ENCODE peak calls at places on chromosomes 7 and 10, in four cellular contexts. T is neural progenitor cell, Z is HCT116, D is HFF-Myc. X is an unnamed sample.

GRCh38 chr7:47453093-47454056 is 128.5 kb downstream of the TNS3 start:
- DNase-seq in D (peak; percentile 76), Z (no peak), T (no peak), X (no peak)

GRCh38 chr7:100677308-100678095 is 4.0 kb downstream of the GNB2 start:
- DNase-seq in Z (no peak), T (no peak), D (no peak), X (no peak)

GRCh38 chr7:46291064-46291463 is 370.0 kb upstream of the IGFBP3 start:
- DNase-seq in D (no peak), Z (no peak), T (no peak), X (peak; percentile 15)

GRCh38 chr7:116236020-116236630 is 25.8 kb downstream of the TES start:
- DNase-seq in Z (no peak), T (peak; percentile 56), D (no peak), X (peak; percentile 22)

GRCh38 chr10:43210556-43210955 is 56.3 kb downstream of the RASGEF1A start:
- DNase-seq in D (no peak), T (no peak), Z (no peak), X (no peak)

GRCh38 chr7:98831641-98832221 is 38.1 kb downstream of the TMEM130 start:
- DNase-seq in T (peak; percentile 55), Z (no peak), D (no peak), X (peak; percentile 30)

GRCh38 chr10:54985732-54986131 is 184.7 kb upstream of the PCDH15 start:
- DNase-seq in Z (no peak), T (peak; percentile 49), D (no peak), X (no peak)

GRCh38 chr10:51900180-51900579 is 200.8 kb upstream of the CSTF2T start:
- DNase-seq in T (no peak), D (no peak), Z (no peak), X (no peak)

GRCh38 chr7:30800785-30801252 is 29.6 kb downstream of the MINDY4 start:
- DNase-seq in T (peak; percentile 79), Z (peak; percentile 29), D (no peak), X (peak; percentile 49)

GRCh38 chr7:130490888-130491771 is 755 bp upstream of the MEST start:
- DNase-seq in T (peak; percentile 77), D (no peak), Z (no peak), X (peak; percentile 63)
- TF ChIP-seq CTCF in T (peak; percentile 70), D (peak; percentile 65), Z (no peak), X (peak; percentile 53)

GRCh38 chr7:68623030-68623429 is 975.2 kb upstream of the AUTS2 start:
- DNase-seq in Z (no peak), D (no peak), T (no peak), X (no peak)
- TF ChIP-seq CTCF in Z (no peak), D (no peak), T (no peak), X (no peak)

GRCh38 chr7:33807779-33808482 is 97.4 kb upstream of the BMPER start:
- DNase-seq in T (peak; percentile 25), D (peak; percentile 67), Z (peak; percentile 10), X (peak; percentile 30)
- TF ChIP-seq CTCF in T (peak; percentile 50), D (peak; percentile 59), Z (peak; percentile 76), X (peak; percentile 14)

DNA sequence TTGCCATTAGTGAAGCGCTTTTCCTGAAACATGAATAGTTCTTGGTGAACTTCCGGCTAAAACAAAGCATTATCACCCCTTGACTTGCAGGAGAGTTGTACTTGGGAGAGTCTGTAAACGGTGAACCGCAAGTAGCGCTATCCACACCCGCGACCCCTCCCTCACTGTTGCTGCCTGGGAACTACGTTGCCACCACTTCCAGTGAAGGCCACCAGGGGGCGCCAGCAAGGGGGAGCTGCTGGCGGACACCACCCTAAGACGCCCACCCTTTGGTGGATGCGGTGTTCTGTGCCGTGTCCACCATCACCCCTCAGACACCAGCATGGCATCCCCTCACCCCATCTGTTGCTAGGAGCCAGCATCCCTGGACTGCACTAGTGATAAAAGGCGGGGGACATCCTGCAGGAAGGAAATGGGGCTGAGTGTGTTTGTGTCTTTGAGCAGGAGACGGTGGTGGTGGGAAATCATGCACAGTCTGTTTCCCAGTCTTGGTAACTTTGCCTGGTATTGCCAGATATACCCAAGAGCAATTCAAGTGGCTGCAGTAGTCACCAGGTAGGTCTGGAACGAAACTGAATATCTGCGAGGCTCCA is 298.2 kb downstream of the FRMD4A start:
- DNase-seq in Z (peak; percentile 2), D (no peak), T (peak; percentile 74), X (peak; percentile 68)
- TF ChIP-seq CTCF in Z (peak; percentile 31), D (peak; percentile 80), T (peak; percentile 94), X (peak; percentile 76)

DNA sequence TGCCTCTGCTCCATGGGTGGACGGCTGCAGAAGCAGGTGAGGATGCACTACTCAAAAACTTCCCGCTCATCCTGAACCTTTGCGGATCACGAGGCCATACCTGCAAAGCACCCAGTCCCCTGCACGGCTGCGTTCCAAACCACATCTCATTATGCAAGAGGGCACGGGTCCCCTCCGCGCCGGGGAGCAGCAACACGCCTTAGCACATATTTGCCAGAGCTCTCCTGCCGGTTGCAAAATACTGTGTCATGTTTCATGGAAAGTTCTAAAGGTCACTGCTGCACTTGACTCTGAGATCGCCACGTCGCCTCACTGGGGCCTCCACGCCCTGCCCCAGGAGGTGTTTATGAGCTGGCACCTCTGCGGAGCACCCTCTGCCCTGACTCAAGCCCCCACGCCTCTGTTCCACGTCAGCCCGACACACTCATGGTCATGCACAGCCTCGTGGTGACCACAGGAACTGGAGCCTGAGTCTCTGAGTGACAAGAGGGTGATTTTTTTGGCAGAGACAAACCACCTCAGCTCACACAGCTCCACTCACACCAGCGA is 131.8 kb downstream of the PRKAG2 start:
- DNase-seq in T (no peak), D (no peak), Z (peak; percentile 64), X (no peak)
- TF ChIP-seq CTCF in T (no peak), D (peak; percentile 19), Z (peak; percentile 48), X (no peak)

DNA sequence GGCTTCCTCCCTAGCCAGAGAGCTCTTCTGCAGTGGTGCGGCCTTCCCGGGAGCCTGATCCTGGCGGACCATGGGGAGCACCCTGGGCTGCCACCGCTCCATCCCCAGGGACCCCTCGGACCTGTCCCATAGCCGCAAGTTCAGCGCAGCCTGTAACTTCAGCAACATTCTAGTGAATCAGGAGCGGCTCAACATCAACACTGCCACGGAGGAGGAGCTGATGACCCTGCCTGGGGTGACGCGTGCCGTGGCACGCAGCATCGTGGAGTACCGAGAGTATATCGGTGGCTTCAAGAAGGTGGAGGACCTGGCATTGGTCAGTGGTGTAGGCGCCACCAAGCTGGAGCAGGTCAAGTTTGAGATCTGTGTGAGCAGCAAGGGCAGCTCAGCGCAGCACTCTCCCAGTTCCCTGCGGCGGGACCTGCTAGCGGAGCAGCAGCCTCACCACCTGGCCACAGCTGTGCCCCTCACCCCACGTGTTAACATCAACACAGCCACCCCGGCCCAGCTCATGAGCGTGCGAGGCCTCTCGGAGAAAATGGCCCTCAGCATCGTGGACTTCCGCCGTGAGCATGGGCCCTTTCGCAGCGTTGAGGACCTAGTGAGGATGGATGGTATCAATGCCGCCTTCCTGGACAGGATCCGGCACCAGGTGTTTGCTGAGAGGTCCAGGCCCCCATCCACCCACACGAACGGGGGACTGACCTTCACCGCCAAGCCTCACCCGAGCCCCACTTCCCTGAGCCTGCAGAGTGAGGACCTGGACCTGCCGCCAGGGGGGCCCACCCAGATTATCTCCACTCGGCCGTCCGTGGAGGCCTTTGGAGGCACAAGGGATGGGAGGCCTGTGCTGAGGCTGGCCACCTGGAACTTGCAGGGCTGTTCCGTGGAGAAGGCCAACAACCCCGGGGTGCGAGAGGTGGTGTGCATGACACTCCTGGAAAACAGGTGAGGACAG is 1.5 kb downstream of the EEPD1 start:
- DNase-seq in T (no peak), Z (no peak), D (no peak), X (no peak)
- TF ChIP-seq CTCF in T (no peak), Z (no peak), D (peak; percentile 8), X (no peak)

DNA sequence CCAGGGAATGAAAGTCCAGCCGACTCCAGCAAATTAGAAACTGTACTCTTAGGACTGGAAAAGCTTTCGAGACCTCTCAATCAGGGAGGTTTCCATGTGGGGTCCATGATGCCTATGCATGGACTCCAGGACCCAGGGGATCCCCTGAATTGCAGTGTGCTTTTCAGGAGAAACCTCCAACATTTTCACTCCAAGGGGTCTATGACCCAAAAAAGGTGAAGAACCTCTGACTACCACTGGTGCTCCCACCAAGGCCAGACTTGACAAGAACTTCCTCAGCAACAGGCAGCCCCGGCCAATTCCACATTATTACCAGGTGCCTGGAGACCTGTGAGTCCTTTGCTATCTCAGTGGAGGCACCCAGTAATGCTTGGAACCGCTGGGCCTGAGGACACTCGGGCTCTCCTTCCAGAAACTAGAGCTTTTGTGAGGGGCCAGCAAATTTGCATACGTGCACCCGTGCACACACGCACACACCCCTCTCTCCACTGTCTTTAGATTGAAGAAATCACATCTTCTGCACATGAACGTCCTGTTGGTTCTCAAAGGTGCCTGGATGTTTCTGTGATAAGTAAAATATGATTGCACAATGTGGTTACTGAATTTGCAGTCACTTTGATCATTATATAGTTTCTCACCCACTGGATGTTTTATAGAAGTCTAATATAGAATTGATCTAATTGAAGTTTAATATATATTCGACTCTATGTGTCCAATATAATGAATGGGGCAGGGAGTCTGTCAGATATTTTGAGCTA is 54.7 kb downstream of the SYPL1 start:
- DNase-seq in T (no peak), D (no peak), Z (no peak), X (no peak)
- TF ChIP-seq CTCF in T (no peak), D (no peak), Z (no peak), X (no peak)

GRCh38 chr7:128139406-128139805 is 101.7 kb upstream of the LEP start:
- DNase-seq in Z (no peak), T (no peak), D (no peak), X (no peak)

GRCh38 chr7:128137096-128137655 is 103.9 kb upstream of the LEP start:
- DNase-seq in T (no peak), D (peak; percentile 40), Z (no peak), X (no peak)

GRCh38 chr7:128135275-128136214 is 104.3 kb upstream of the LRRC4 start:
- DNase-seq in T (peak; percentile 87), D (peak; percentile 19), Z (peak; percentile 40), X (peak; percentile 77)

GRCh38 chr7:128132426-128133069 is 101.3 kb upstream of the LRRC4 start:
- DNase-seq in D (no peak), T (no peak), Z (no peak), X (no peak)

DNA sequence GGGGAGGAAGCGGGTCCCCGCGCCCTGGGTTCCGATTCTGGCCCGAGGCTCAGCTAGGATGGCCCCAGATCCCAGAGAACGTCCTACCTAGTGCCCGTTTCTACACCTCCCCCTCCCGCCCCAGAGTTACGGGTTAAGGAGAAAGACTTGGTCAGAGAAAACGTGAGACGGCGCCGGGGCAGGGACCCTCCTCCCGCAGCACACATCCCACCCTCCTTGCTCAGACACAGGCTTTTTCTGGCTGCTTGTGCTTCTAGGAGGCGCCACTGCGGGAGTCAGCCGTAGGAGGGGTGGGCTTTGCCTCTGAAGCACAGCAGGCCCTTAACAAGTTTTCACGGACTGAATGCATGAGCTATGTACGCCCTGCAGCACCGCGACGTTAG is 104.9 kb upstream of the LEP start:
- DNase-seq in D (no peak), T (peak; percentile 67), Z (no peak), X (peak; percentile 48)
- TF ChIP-seq CTCF in D (no peak), T (no peak), Z (no peak), X (no peak)